ENCODE peak calls at places on chromosomes 13 and 19, in ten cellular contexts. F, D, A, N, W, T, E, S, H and O are unnamed samples.

GRCh38 chr13:50574731-50575130 is 268.8 kb downstream of the DLEU7 start:
- DNase-seq in D (no peak), H (no peak), N (no peak), A (peak), T (no peak), S (no peak), F (no peak), E (no peak), W (no peak), O (no peak)

GRCh38 chr13:47661076-47661475 is 340.0 kb downstream of the SUCLA2 start:
- DNase-seq in A (peak), H (no peak), S (peak), D (no peak), T (no peak), F (no peak), N (no peak), E (no peak), W (no peak), O (no peak)

GRCh38 chr19:4372630-4373367 is 27.5 kb downstream of the SH3GL1 start:
- DNase-seq in H (no peak), S (no peak), N (no peak), A (no peak), T (no peak), E (no peak), D (no peak), W (peak), F (no peak), O (peak)

GRCh38 chr13:48094404-48094780 is 512 bp downstream of the MED4 start:
- DNase-seq in E (no peak), D (no peak), H (no peak), A (no peak), N (no peak), W (peak), F (no peak), T (no peak), S (no peak), O (no peak)

GRCh38 chr19:30078381-30078910 is 136.4 kb downstream of the URI1 start:
- DNase-seq in N (no peak), S (no peak), T (no peak), A (no peak), E (no peak), H (no peak), D (no peak), W (no peak), F (no peak), O (no peak)

GRCh38 chr19:2462635-2463421 is 6.1 kb upstream of the LMNB2 start:
- DNase-seq in N (no peak), H (peak), A (peak), S (peak), W (peak), D (peak), F (peak), T (peak), E (peak), O (peak)

GRCh38 chr19:56821675-56822074 is 18.9 kb downstream of the PEG3 start:
- DNase-seq in W (no peak), S (no peak), E (no peak), F (no peak), A (no peak), T (no peak), N (no peak), D (no peak), H (no peak), O (no peak)

GRCh38 chr13:91620670-91621141 is 222.3 kb downstream of the GPC5 start:
- DNase-seq in E (no peak), D (no peak), T (no peak), W (no peak), N (no peak), F (no peak), A (no peak), S (no peak), H (no peak), O (no peak)

GRCh38 chr19:46660601-46661019 is 372 bp downstream of the DACT3 start:
- DNase-seq in T (peak), N (no peak), W (no peak), A (no peak), F (no peak), D (no peak), S (no peak), E (no peak), H (peak), O (no peak)

GRCh38 chr19:31451686-31452325 is 102.6 kb upstream of the TSHZ3 start:
- DNase-seq in W (peak), N (no peak), D (no peak), E (no peak), A (no peak), H (no peak), T (no peak), F (no peak), S (peak), O (no peak)

GRCh38 chr19:3849092-3849491 is 19.7 kb downstream of the ZFR2 start:
- DNase-seq in H (no peak), S (no peak), T (no peak), A (no peak), N (no peak), E (no peak), D (no peak), F (no peak), W (peak), O (peak)

GRCh38 chr13:52642131-52642530 is at the start of gene HNRNPA1L2:
- DNase-seq in F (no peak), W (no peak), N (no peak), A (no peak), T (no peak), D (no peak), S (no peak), H (no peak), E (no peak), O (no peak)

GRCh38 chr19:4759388-4760284 is 31.9 kb upstream of the FEM1A start:
- DNase-seq in W (peak), N (peak), T (peak), E (peak), D (peak), A (peak), F (peak), S (peak), H (peak), O (peak)

GRCh38 chr19:51460164-51460992 is 2.1 kb upstream of the SIGLEC8 start:
- DNase-seq in D (no peak), W (peak), A (no peak), T (no peak), E (no peak), S (peak), N (no peak), H (no peak), F (no peak), O (no peak)
- H3K4me3 ChIP-seq in D (no peak), W (no peak), A (no peak), T (no peak), E (no peak), S (peak), N (no peak), H (no peak), F (no peak), O (no peak)

GRCh38 chr13:106528711-106529414 is 6.6 kb downstream of the EFNB2 start:
- DNase-seq in E (no peak), W (no peak), H (no peak), T (no peak), F (no peak), N (no peak), D (no peak), A (no peak), S (no peak), O (no peak)

GRCh38 chr13:106530209-106530906 is 5.1 kb downstream of the EFNB2 start:
- DNase-seq in T (no peak), H (peak), E (no peak), W (peak), S (no peak), D (no peak), N (no peak), A (no peak), F (no peak), O (no peak)

GRCh38 chr13:106532111-106532929 is 3.1 kb downstream of the EFNB2 start:
- DNase-seq in T (no peak), A (peak), N (no peak), H (peak), S (peak), E (no peak), D (no peak), F (no peak), W (no peak), O (no peak)

GRCh38 chr13:106529415-106530208 is 5.8 kb downstream of the EFNB2 start:
- DNase-seq in T (no peak), D (no peak), W (no peak), A (no peak), S (no peak), H (no peak), N (no peak), F (no peak), E (no peak), O (no peak)

GRCh38 chr13:106530907-106531520 is 4.4 kb downstream of the EFNB2 start:
- DNase-seq in F (no peak), S (no peak), W (peak), T (no peak), E (no peak), D (no peak), A (peak), N (no peak), H (no peak), O (no peak)
- H3K4me3 ChIP-seq in F (peak), S (no peak), W (no peak), T (no peak), E (no peak), D (peak), A (peak), N (no peak), H (peak), O (peak)

GRCh38 chr19:41399525-41399924 is 1.9 kb downstream of the BCKDHA start:
- DNase-seq in S (no peak), H (no peak), A (no peak), F (no peak), D (no peak), E (no peak), T (no peak), W (no peak), N (no peak), O (no peak)

GRCh38 chr19:41399091-41399490 is 1.5 kb downstream of the BCKDHA start:
- DNase-seq in A (no peak), F (no peak), E (no peak), H (no peak), W (no peak), N (no peak), D (no peak), T (no peak), S (no peak), O (no peak)

GRCh38 chr19:41403181-41403970 is 5.8 kb downstream of the BCKDHA start:
- DNase-seq in H (no peak), F (no peak), S (no peak), D (no peak), E (no peak), N (no peak), A (no peak), W (no peak), T (no peak), O (no peak)

GRCh38 chr19:41402010-41402409 is 4.4 kb downstream of the BCKDHA start:
- DNase-seq in E (no peak), T (no peak), F (no peak), D (no peak), A (no peak), N (no peak), H (no peak), S (no peak), W (no peak), O (no peak)

GRCh38 chr19:41401483-41401882 is 3.9 kb downstream of the BCKDHA start:
- DNase-seq in A (no peak), F (no peak), H (no peak), D (no peak), E (no peak), S (no peak), W (no peak), N (no peak), T (no peak), O (no peak)
- H3K4me3 ChIP-seq in A (no peak), F (no peak), H (no peak), D (no peak), E (no peak), S (no peak), W (no peak), N (no peak), T (no peak), O (no peak)

DNA sequence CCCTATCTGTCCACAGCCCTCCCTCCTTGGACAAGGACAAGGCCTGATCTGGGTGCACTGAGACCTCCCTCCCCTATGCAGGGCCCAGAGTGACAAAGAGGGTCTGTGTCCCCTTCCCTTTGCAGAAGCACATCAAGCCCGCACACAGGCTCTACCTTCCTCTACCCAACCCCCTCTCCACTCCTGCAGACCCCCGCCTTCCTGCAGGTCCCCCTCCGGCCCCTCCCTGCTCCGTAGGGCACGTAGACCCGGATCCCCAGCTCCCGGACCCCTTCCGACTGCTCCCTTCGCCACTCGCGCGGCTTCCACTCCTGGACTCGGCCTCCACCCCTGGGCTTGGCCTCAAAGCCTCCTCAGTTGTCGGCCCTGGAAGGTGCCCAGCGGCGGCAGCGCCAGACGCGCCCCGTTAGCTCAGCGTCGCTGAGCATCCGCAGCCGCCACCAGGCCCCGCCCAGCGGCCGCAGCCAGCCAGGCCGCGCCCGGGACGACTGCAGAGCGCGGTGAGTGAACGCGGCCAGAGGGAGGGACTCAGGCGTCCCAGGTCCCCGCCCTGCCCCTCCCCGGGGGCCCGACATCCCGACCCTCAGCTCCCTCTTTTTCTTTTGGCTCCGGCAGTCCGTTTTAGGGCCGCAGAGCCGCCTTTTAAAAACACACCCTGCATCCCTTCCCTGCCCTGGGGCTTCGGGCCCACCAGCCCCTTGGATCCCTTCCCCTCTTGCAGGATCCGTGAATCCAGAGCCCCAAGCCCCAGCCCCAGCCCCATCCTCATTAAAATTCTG is 1.6 kb upstream of the MYADM start:
- DNase-seq in N (no peak), T (peak), W (peak), F (peak), E (peak), S (peak), D (peak), H (peak), A (peak), O (peak)
- H3K4me3 ChIP-seq in N (peak), T (peak), W (peak), F (peak), E (peak), S (peak), D (peak), H (peak), A (peak), O (peak)

DNA sequence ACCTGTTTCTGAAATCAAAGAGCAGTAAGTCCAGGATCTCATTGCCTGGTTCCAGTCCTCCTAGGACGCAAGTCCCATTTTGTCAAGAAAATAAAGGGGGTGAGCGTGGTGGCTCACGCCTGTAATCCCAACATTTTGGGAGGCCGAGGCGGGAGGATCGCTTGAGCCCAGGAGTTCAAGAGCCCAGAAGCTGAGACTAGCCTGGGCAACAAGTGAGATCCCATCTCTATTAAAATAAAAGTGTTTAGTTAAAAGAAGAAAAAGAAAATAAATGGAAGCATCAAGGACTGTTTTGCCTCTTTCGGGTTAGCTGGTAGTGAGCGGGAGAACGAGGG is 344 bp upstream of the HAUS5 start:
- DNase-seq in D (no peak), W (no peak), E (no peak), A (no peak), F (no peak), T (no peak), S (no peak), H (no peak), N (no peak), O (no peak)
- H3K4me3 ChIP-seq in D (peak), W (no peak), E (peak), A (peak), F (peak), T (peak), S (peak), H (peak), N (peak), O (peak)